ENCODE peak calls at places on chromosomes 12 and 14, in four cellular contexts. O, W, N and R are unnamed samples.
A peak's percentile ranks its signal among the peaks of the same experiment; 100 is the strongest.

GRCh38 chr14:50832935-50833607 is 2.1 kb upstream of the NIN start:
- DNase-seq in W (no peak), O (no peak), N (no peak), R (no peak)

GRCh38 chr12:126963825-126964224 is 1303.1 kb upstream of the TMEM132C start:
- DNase-seq in N (no peak), W (no peak), O (no peak), R (no peak)

GRCh38 chr14:103546651-103547454 is 15.6 kb downstream of the BAG5 start:
- DNase-seq in W (peak; percentile 94), O (peak; percentile 47), N (peak; percentile 71), R (peak; percentile 77)

GRCh38 chr14:93788557-93789365 is 476 bp upstream of the PRIMA1 start:
- DNase-seq in N (no peak), O (no peak), W (peak; percentile 90), R (peak; percentile 54)

GRCh38 chr14:91744068-91744480 is 12.2 kb upstream of the CATSPERB start:
- DNase-seq in W (no peak), O (peak; percentile 6), N (no peak), R (peak; percentile 53)

GRCh38 chr12:55057466-55057865 is 37.7 kb downstream of the NEUROD4 start:
- DNase-seq in W (no peak), O (no peak), N (no peak), R (no peak)

GRCh38 chr12:51980051-51980808 is 26.5 kb upstream of the TAMALIN start:
- DNase-seq in W (peak; percentile 85), O (no peak), N (peak; percentile 72), R (peak; percentile 80)

GRCh38 chr14:75604979-75605825 is 26.8 kb downstream of the FLVCR2 start:
- DNase-seq in W (no peak), N (no peak), O (no peak), R (peak; percentile 20)

GRCh38 chr14:90408713-90409112 is 11.9 kb downstream of the CALM1 start:
- DNase-seq in O (no peak), N (no peak), W (no peak), R (no peak)

GRCh38 chr14:67853207-67853606 is 33.6 kb downstream of the RAD51B start:
- DNase-seq in N (no peak), O (no peak), W (no peak), R (no peak)

GRCh38 chr12:45601390-45601789 is 128.1 kb upstream of the ARID2 start:
- DNase-seq in W (no peak), N (no peak), O (no peak), R (no peak)

GRCh38 chr14:37221073-37221472 is 23.3 kb downstream of the MIPOL1 start:
- DNase-seq in W (no peak), O (no peak), N (no peak), R (no peak)

GRCh38 chr14:90551070-90551704 is 154.4 kb downstream of the CALM1 start:
- DNase-seq in N (no peak), O (no peak), W (no peak), R (no peak)

GRCh38 chr14:104288272-104288671 is 149.9 kb downstream of the KIF26A start:
- DNase-seq in W (peak; percentile 2), O (no peak), N (no peak), R (no peak)

GRCh38 chr12:118064608-118065007 is 3.6 kb upstream of the WSB2 start:
- DNase-seq in O (no peak), N (peak; percentile 51), W (peak; percentile 52), R (no peak)

GRCh38 chr14:68467425-68467824 is 325.4 kb downstream of the ZFP36L1 start:
- DNase-seq in N (no peak), W (no peak), O (no peak), R (no peak)

GRCh38 chr12:22658214-22658613 is 33.2 kb downstream of the ETNK1 start:
- DNase-seq in N (no peak), O (no peak), W (no peak), R (no peak)

GRCh38 chr12:49960474-49961110 is 1.1 kb upstream of the AQP5 start:
- DNase-seq in O (no peak), W (no peak), N (no peak), R (no peak)

GRCh38 chr12:108234155-108234554 is 105.0 kb downstream of the CMKLR1 start:
- DNase-seq in N (no peak), W (peak; percentile 58), O (no peak), R (no peak)

GRCh38 chr12:46964496-46965098 is 114.8 kb upstream of the PCED1B start:
- DNase-seq in O (no peak), N (no peak), W (no peak), R (peak; percentile 21)

GRCh38 chr12:11853126-11853525 is 203.7 kb downstream of the ETV6 start:
- DNase-seq in N (no peak), O (no peak), W (no peak), R (no peak)

GRCh38 chr14:46782281-46782680 is 130.7 kb upstream of the RPL10L start:
- DNase-seq in O (no peak), N (no peak), W (no peak), R (no peak)

GRCh38 chr12:47885012-47885501 is 19.7 kb downstream of the VDR start:
- DNase-seq in N (no peak), W (no peak), O (no peak), R (no peak)

GRCh38 chr14:34623506-34623905 is 6.4 kb downstream of the SNX6 start:
- DNase-seq in W (no peak), N (no peak), O (no peak), R (no peak)

GRCh38 chr14:50575769-50576168 is 15.8 kb downstream of the ATL1 start:
- DNase-seq in W (no peak), N (no peak), O (no peak), R (no peak)

GRCh38 chr12:51320695-51321320 is 3.2 kb downstream of the BIN2 start:
- DNase-seq in O (no peak), N (peak; percentile 55), W (peak; percentile 56), R (peak; percentile 35)

GRCh38 chr14:69606258-69606657 is 5.1 kb upstream of the SUSD6 start:
- DNase-seq in O (no peak), W (no peak), N (no peak), R (peak; percentile 65)

GRCh38 chr12:48031135-48031960 is 27.1 kb upstream of the COL2A1 start:
- DNase-seq in W (no peak), O (no peak), N (no peak), R (no peak)

GRCh38 chr12:54341901-54342300 is 17.0 kb downstream of the COPZ1 start:
- DNase-seq in O (no peak), W (no peak), N (no peak), R (no peak)

GRCh38 chr12:132178314-132178713 is 34.1 kb downstream of the NOC4L start:
- DNase-seq in W (no peak), O (no peak), N (peak; percentile 47), R (no peak)

GRCh38 chr14:79342942-79343341 is 868.4 kb downstream of the DIO2 start:
- DNase-seq in O (no peak), W (no peak), N (no peak), R (no peak)

GRCh38 chr14:63524537-63525155 is 18.5 kb downstream of the PPP2R5E start:
- DNase-seq in N (peak; percentile 84), W (no peak), O (no peak), R (no peak)

GRCh38 chr14:73457935-73458218 is 469 bp downstream of the NUMB start:
- DNase-seq in O (no peak), W (peak; percentile 47), N (no peak), R (peak; percentile 60)

GRCh38 chr12:3273409-3273853 is 196.3 kb downstream of the TSPAN9 start:
- DNase-seq in N (no peak), O (peak; percentile 7), W (no peak), R (no peak)

GRCh38 chr14:98458702-98459101 is 813.3 kb downstream of the BCL11B start:
- DNase-seq in W (no peak), N (no peak), O (no peak), R (no peak)
- H3K9me2 ChIP-seq in W (no peaks in the 10 kb centered on the region), N (no peaks in the 10 kb centered on the region), O (no peaks in the 10 kb centered on the region), R (no peaks in the 10 kb centered on the region)

DNA sequence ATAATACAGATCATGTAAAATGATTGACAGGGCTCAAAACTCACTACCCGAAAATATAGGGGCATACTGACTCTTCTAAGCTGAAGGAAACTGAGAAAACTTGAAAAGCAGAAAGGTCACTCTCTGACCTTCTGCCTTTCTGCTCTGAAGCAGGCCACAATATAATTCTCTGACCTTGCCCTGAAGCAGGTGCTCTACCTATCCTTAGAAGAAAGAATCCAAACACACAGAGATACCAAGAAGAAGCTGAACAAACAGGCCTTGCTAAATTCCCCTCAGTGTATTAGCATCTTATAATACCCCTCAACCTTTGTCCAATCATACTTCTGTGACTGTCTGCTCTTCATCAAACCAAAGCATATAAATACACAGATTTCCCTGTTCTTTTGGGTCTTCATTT is 60.9 kb upstream of the BBS10 start:
- DNase-seq in O (no peak), W (no peak), N (no peak), R (no peak)
- H3K4me2 ChIP-seq in O (no peak overlapping the region), W (no peak overlapping the region), N (no peak overlapping the region), R (no peak overlapping the region)

GRCh38 chr12:56116267-56117081 is at the start of gene RPL41:
- DNase-seq in N (peak; percentile 97), W (peak; percentile 80), O (peak; percentile 91), R (peak; percentile 97)

GRCh38 chr12:56120158-56120846 is 2.2 kb downstream of the ZC3H10 start:
- DNase-seq in N (no peak), W (no peak), O (no peak), R (no peak)

GRCh38 chr12:56119361-56119796 is 1.3 kb downstream of the ZC3H10 start:
- DNase-seq in W (peak; percentile 85), N (peak; percentile 84), O (peak; percentile 82), R (peak; percentile 95)

GRCh38 chr12:56117778-56118687 is at the start of gene ZC3H10:
- DNase-seq in W (peak; percentile 89), O (peak; percentile 99), N (peak; percentile 100), R (peak; percentile 99)

DNA sequence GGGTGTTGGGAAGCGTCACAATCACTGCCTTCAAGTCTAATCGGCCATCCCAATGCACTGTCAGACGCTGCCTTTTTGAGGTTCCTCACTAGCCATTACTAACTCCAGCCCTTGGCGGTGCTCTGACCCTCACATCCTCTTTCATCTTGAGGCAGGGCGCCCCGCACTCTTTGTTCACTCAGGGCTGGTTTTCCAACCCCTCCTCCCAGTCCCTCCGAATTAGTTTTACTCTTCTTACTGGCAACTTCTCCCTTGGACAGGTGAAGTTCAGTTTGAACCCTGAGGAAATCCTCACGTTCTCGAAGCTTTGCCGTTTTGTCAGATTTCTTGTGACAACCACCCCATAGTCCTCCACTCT is 601 bp downstream of the ZC3H10 start:
- DNase-seq in W (no peak), O (no peak), N (no peak), R (no peak)
- TF ChIP-seq CTCF in W (no peak), O (no peak), N (no peak), R (no peak)

DNA sequence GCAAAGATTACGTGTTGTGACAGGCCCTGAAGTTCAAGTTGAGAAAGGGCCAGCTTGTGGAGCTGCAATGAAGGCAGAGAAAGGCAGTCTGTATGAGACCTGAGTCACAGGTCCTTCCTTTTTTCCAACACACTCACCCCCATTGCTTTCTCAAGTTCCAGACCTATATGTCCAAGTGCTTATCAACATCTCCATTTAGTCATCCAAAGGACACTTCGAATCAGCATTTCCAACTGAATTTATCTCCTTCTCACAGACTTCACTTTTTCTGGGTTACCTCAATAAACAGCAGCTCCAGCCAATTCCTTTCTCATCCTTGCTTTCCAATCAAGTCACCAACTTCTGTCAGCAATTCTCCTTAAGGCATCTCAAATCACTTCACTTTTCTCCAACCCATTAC is 56.4 kb upstream of the KIF21A start:
- DNase-seq in N (no peak), O (no peak), W (no peak), R (no peak)
- H3K9me2 ChIP-seq in N (no peaks in the 10 kb centered on the region), O (no peaks in the 10 kb centered on the region), W (no peaks in the 10 kb centered on the region), R (no peaks in the 10 kb centered on the region)